ENCODE peak calls at places on chromosomes 5 and 9, in ten cellular contexts. X is heart left ventricle, E is breast epithelium, N is esophagus squamous epithelium, T is heart right ventricle, J is thyroid gland, C is fibroblast of lung, B is A673, M is testis, L is MM.1S. D is an unnamed sample. For H3K4me1, the result is how much of the 10 kb centered on the place peaks cover.

GRCh38 chr9:113654605-113655193 is 191.2 kb downstream of the RGS3 start:
- DNase-seq in X (peak), E (peak), N (no peak), T (peak), J (no peak), C (peak), B (no peak), M (peak), L (no peak), D (no peak)

GRCh38 chr9:89375181-89375760 is 57.0 kb downstream of the SECISBP2 start:
- DNase-seq in X (no peak), E (no peak), N (no peak), T (no peak), J (peak), C (no peak), B (no peak), M (no peak), L (no peak), D (no peak)

GRCh38 chr9:35563791-35564197 is 41.3 kb upstream of the TESK1 start:
- DNase-seq in X (peak), E (peak), N (no peak), T (peak), J (peak), C (no peak), B (no peak), M (peak), L (no peak), D (no peak)

GRCh38 chr9:99822596-99823391 is 1.1 kb downstream of the NR4A3 start:
- DNase-seq in X (peak), E (no peak), N (no peak), T (peak), J (peak), C (peak), B (peak), M (peak), L (peak), D (peak)

GRCh38 chr9:1768561-1768960 is 246.6 kb upstream of the SMARCA2 start:
- DNase-seq in X (no peak), E (no peak), N (no peak), T (no peak), J (no peak), C (no peak), B (peak), M (no peak), L (no peak), D (no peak)

GRCh38 chr5:43036856-43037711 is 3.0 kb downstream of the ANXA2R start:
- DNase-seq in X (no peak), E (no peak), N (no peak), T (peak), J (no peak), C (peak), B (no peak), M (no peak), L (no peak), D (no peak)

GRCh38 chr5:16759147-16759800 is 142.5 kb upstream of the RETREG1 start:
- DNase-seq in X (no peak), E (no peak), N (no peak), T (no peak), J (no peak), C (peak), B (peak), M (no peak), L (no peak), D (no peak)

GRCh38 chr9:86585422-86586143 is 231.4 kb upstream of the TUT7 start:
- DNase-seq in X (no peak), E (no peak), N (no peak), T (no peak), J (no peak), C (peak), B (no peak), M (no peak), L (no peak), D (no peak)

GRCh38 chr9:107809859-107810492 is 320.4 kb upstream of the KLF4 start:
- DNase-seq in X (no peak), E (no peak), N (no peak), T (no peak), J (no peak), C (peak), B (no peak), M (no peak), L (no peak), D (no peak)

GRCh38 chr5:105639511-105639910 is 2031.2 kb downstream of the EFNA5 start:
- DNase-seq in X (no peak), E (no peak), N (no peak), T (no peak), J (no peak), C (no peak), B (no peak), M (no peak), L (no peak), D (no peak)

GRCh38 chr9:70566743-70567142 is 152.3 kb upstream of the KLF9 start:
- DNase-seq in X (no peak), E (no peak), N (no peak), T (no peak), J (no peak), C (no peak), B (no peak), M (no peak), L (no peak), D (no peak)

GRCh38 chr5:91875133-91875779 is 492.1 kb upstream of the ARRDC3 start:
- DNase-seq in X (no peak), E (no peak), N (no peak), T (no peak), J (no peak), C (peak), B (no peak), M (no peak), L (no peak), D (no peak)

GRCh38 chr5:179733764-179734126 is 1.1 kb downstream of the MAML1 start:
- DNase-seq in X (no peak), E (no peak), N (no peak), T (no peak), J (no peak), C (no peak), B (no peak), M (no peak), L (no peak), D (no peak)

GRCh38 chr5:139864716-139865483 is 69.3 kb downstream of the PSD2 start:
- DNase-seq in X (no peak), E (no peak), N (no peak), T (no peak), J (no peak), C (no peak), B (no peak), M (no peak), L (no peak), D (no peak)

GRCh38 chr5:127820910-127821553 is 117.8 kb downstream of the CCDC192 start:
- DNase-seq in X (no peak), E (no peak), N (no peak), T (no peak), J (no peak), C (peak), B (no peak), M (no peak), L (no peak), D (no peak)

GRCh38 chr9:113523421-113524141 is 60.1 kb downstream of the RGS3 start:
- DNase-seq in X (peak), E (no peak), N (no peak), T (peak), J (no peak), C (no peak), B (no peak), M (no peak), L (peak), D (peak)

GRCh38 chr9:14321517-14322125 is 7.7 kb upstream of the NFIB start:
- DNase-seq in X (no peak), E (no peak), N (no peak), T (no peak), J (no peak), C (no peak), B (no peak), M (no peak), L (no peak), D (no peak)

GRCh38 chr5:98365126-98365525 is 408.3 kb upstream of the RGMB start:
- DNase-seq in X (no peak), E (no peak), N (no peak), T (no peak), J (no peak), C (peak), B (no peak), M (no peak), L (no peak), D (no peak)

GRCh38 chr5:166285385-166285784 is 2006.1 kb upstream of the WWC1 start:
- DNase-seq in X (no peak), E (no peak), N (no peak), T (no peak), J (no peak), C (no peak), B (no peak), M (no peak), L (no peak), D (no peak)

GRCh38 chr5:88092938-88093635 is 175.6 kb downstream of the TMEM161B start:
- DNase-seq in X (no peak), E (no peak), N (no peak), T (no peak), J (no peak), C (no peak), B (no peak), M (no peak), L (no peak), D (no peak)

GRCh38 chr5:98999631-99000030 is 70.8 kb upstream of the CHD1 start:
- DNase-seq in X (no peak), E (no peak), N (no peak), T (no peak), J (no peak), C (no peak), B (no peak), M (no peak), L (no peak), D (no peak)

GRCh38 chr5:111532873-111533272 is 20.5 kb upstream of the STARD4 start:
- DNase-seq in X (no peak), E (no peak), N (no peak), T (no peak), J (no peak), C (no peak), B (no peak), M (no peak), L (no peak), D (no peak)

GRCh38 chr5:107815109-107815508 is 144.4 kb upstream of the EFNA5 start:
- DNase-seq in X (no peak), E (no peak), N (no peak), T (no peak), J (no peak), C (no peak), B (no peak), M (no peak), L (no peak), D (no peak)

GRCh38 chr5:107814183-107814582 is 143.4 kb upstream of the EFNA5 start:
- DNase-seq in X (no peak), E (no peak), N (no peak), T (no peak), J (no peak), C (no peak), B (no peak), M (no peak), L (no peak), D (no peak)

GRCh38 chr5:107820339-107820880 is 149.7 kb upstream of the EFNA5 start:
- DNase-seq in X (no peak), E (no peak), N (no peak), T (no peak), J (no peak), C (no peak), B (peak), M (no peak), L (no peak), D (no peak)

GRCh38 chr5:107817951-107818350 is 147.2 kb upstream of the EFNA5 start:
- DNase-seq in X (no peak), E (no peak), N (no peak), T (no peak), J (no peak), C (no peak), B (no peak), M (no peak), L (peak), D (no peak)

GRCh38 chr5:107817436-107817835 is 146.7 kb upstream of the EFNA5 start:
- DNase-seq in X (no peak), E (no peak), N (no peak), T (no peak), J (no peak), C (no peak), B (no peak), M (no peak), L (no peak), D (no peak)
- TF ChIP-seq CTCF in X (no peak), E (no peak), N (no peak), T (no peak), J (no peak), C (no peak), B (no peak), M (no peak), L (no peak), D (no peak)

GRCh38 chr5:446066-446725 is 3.2 kb downstream of the EXOC3 start:
- DNase-seq in X (no peak), E (no peak), N (no peak), T (no peak), J (no peak), C (no peak), B (no peak), M (peak), L (no peak), D (no peak)

GRCh38 chr5:442335-443238 is at the start of gene EXOC3:
- DNase-seq in X (peak), E (peak), N (no peak), T (peak), J (peak), C (peak), B (peak), M (peak), L (peak), D (peak)

GRCh38 chr5:443239-444151 is 519 bp downstream of the EXOC3 start:
- DNase-seq in X (no peak), E (no peak), N (no peak), T (no peak), J (no peak), C (no peak), B (peak), M (no peak), L (peak), D (no peak)

GRCh38 chr5:445591-445990 is 2.6 kb downstream of the EXOC3 start:
- DNase-seq in X (peak), E (no peak), N (no peak), T (no peak), J (no peak), C (no peak), B (no peak), M (no peak), L (no peak), D (no peak)

DNA sequence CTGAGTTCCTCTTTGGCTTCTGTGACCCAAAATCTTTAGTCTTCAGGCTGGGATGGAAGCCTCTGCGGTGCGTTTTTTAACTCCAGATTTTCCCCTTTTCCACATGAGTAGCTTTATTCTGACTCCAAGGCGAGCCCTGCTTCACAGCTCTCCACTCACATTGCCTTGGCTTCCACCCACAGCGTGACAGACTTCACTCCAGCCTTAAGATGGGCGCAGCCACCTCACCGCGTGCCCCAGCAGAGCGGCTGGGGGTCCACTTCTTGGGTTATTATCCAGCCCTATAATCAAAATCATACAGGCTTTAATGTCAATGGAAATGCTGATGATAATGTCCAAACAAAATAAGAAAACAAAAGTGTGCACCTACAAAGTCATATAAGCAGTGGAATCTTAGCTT is 1.2 kb downstream of the EXOC3 start:
- DNase-seq in X (no peak), E (no peak), N (no peak), T (no peak), J (no peak), C (no peak), B (no peak), M (no peak), L (no peak), D (no peak)
- H3K4me3 ChIP-seq in X (peak), E (peak), N (peak), T (peak), J (peak), C (peak), B (peak), M (peak), L (peak), D (no peak)

GRCh38 chr5:149381261-149381985 is 2.3 kb upstream of the IL17B start:
- DNase-seq in X (peak), E (no peak), N (no peak), T (no peak), J (no peak), C (no peak), B (no peak), M (no peak), L (no peak), D (no peak)

GRCh38 chr5:149381986-149382338 is 2.9 kb upstream of the IL17B start:
- DNase-seq in X (peak), E (peak), N (no peak), T (peak), J (peak), C (peak), B (peak), M (peak), L (peak), D (peak)

GRCh38 chr5:149382517-149383220 is 3.6 kb upstream of the IL17B start:
- DNase-seq in X (no peak), E (no peak), N (no peak), T (no peak), J (no peak), C (no peak), B (no peak), M (peak), L (no peak), D (no peak)

GRCh38 chr5:149386166-149386565 is 7.1 kb upstream of the IL17B start:
- DNase-seq in X (no peak), E (no peak), N (no peak), T (no peak), J (no peak), C (no peak), B (no peak), M (no peak), L (no peak), D (no peak)

GRCh38 chr5:149383399-149383798 is 4.3 kb upstream of the IL17B start:
- DNase-seq in X (peak), E (no peak), N (no peak), T (peak), J (no peak), C (peak), B (no peak), M (peak), L (no peak), D (no peak)
- H3K4me1 ChIP-seq in X (under half), E (under half), N (half or more), T (half or more), J (under half), C (under half), B (under half), M (half or more), L (under half), D (under half)

DNA sequence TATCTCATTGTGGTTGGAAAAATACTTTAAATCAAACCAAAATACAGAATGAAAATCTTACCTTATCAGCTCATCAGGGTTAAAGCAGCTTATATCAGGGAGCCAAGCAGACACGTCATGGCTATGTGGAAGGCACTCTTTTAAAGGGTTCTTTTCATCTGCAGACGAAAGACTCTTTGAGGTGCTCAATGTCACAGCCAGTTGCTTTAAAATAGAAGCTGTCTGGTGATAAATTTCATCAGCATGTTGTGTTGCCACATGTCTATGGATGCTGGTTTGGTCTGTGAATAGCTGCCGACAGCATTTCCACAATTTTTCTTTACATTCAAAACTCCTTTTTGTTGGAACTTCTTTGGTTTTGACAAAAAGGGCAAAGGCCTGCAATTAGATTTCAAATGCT is 7.5 kb downstream of the TSTD2 start:
- DNase-seq in X (no peak), E (no peak), N (no peak), T (no peak), J (no peak), C (no peak), B (no peak), M (no peak), L (no peak), D (no peak)
- TF ChIP-seq CTCF in X (no peak), E (no peak), N (no peak), T (no peak), J (no peak), C (no peak), B (no peak), M (no peak), L (no peak), D (no peak)

GRCh38 chr5:35924950-35925722 is 13.3 kb downstream of the CAPSL start:
- DNase-seq in X (peak), E (peak), N (no peak), T (peak), J (peak), C (peak), B (peak), M (peak), L (peak), D (peak)
- H3K4me3 ChIP-seq in X (no peak), E (no peak), N (no peak), T (no peak), J (no peak), C (no peak), B (peak), M (peak), L (no peak), D (peak)

GRCh38 chr5:133117930-133118445 is 66.2 kb downstream of the HSPA4 start:
- DNase-seq in X (no peak), E (no peak), N (no peak), T (no peak), J (no peak), C (no peak), B (no peak), M (no peak), L (no peak), D (no peak)
- H3K4me1 ChIP-seq in X (under half), E (under half), N (under half), T (under half), J (under half), C (under half), B (under half), M (under half), L (under half), D (under half)

GRCh38 chr5:177446184-177447065 is at the start of gene PRR7:
- DNase-seq in X (peak), E (no peak), N (no peak), T (peak), J (peak), C (peak), B (peak), M (peak), L (peak), D (peak)
- TF ChIP-seq CTCF in X (peak), E (no peak), N (no peak), T (no peak), J (no peak), C (no peak), B (no peak), M (no peak), L (no peak), D (no peak)

GRCh38 chr5:135544666-135545045 is 8.9 kb upstream of the NEUROG1 start:
- DNase-seq in X (no peak), E (no peak), N (no peak), T (no peak), J (no peak), C (no peak), B (no peak), M (no peak), L (no peak), D (no peak)

GRCh38 chr5:135543151-135543818 is 7.5 kb upstream of the NEUROG1 start:
- DNase-seq in X (no peak), E (no peak), N (no peak), T (no peak), J (no peak), C (no peak), B (no peak), M (no peak), L (peak), D (no peak)

GRCh38 chr5:135546912-135547311 is 11.1 kb upstream of the NEUROG1 start:
- DNase-seq in X (no peak), E (no peak), N (no peak), T (no peak), J (no peak), C (no peak), B (no peak), M (no peak), L (no peak), D (no peak)

GRCh38 chr5:135546014-135546413 is 10.2 kb upstream of the NEUROG1 start:
- DNase-seq in X (no peak), E (no peak), N (no peak), T (no peak), J (no peak), C (no peak), B (no peak), M (no peak), L (no peak), D (no peak)

GRCh38 chr5:135545115-135545514 is 9.4 kb upstream of the NEUROG1 start:
- DNase-seq in X (no peak), E (no peak), N (no peak), T (no peak), J (no peak), C (no peak), B (no peak), M (no peak), L (no peak), D (no peak)
- H3K4me3 ChIP-seq in X (peak), E (no peak), N (peak), T (peak), J (no peak), C (no peak), B (no peak), M (peak), L (no peak), D (no peak)

GRCh38 chr9:84947412-84947972 is 278.0 kb downstream of the NTRK2 start:
- DNase-seq in X (peak), E (peak), N (no peak), T (no peak), J (no peak), C (no peak), B (no peak), M (no peak), L (no peak), D (no peak)
- H3K4me1 ChIP-seq in X (under half), E (under half), N (under half), T (under half), J (under half), C (under half), B (under half), M (under half), L (under half), D (under half)